ENCODE peak calls at places on chromosomes 16 and 17, in nine cellular contexts. I is esophagus muscularis mucosa; P is GM04504; J is hypothalamus; R is nucleus accumbens; Y is activated naive CD4-positive, alpha-beta T cell treated with anti-CD3 and anti-CD28 coated beads, Interleukin-2, amount 50 U/mL, for 16 hours; F is AG04449; V is astrocyte of the spinal cord; L is spleen. W is an unnamed sample.

GRCh38 chr16:47278571-47278970 is 134.8 kb upstream of the NETO2 start:
- DNase-seq in I (no peak), P (no peak), J (no peak), R (no peak), Y (no peak), F (no peak), V (no peak), L (no peak), W (no peak)

GRCh38 chr17:76497979-76498885 is 3.0 kb downstream of the RHBDF2 start:
- DNase-seq in I (no peak), P (peak; percentile 60), J (no peak), R (no peak), Y (no peak), F (no peak), V (peak; percentile 82), L (peak; percentile 89), W (no peak)

GRCh38 chr16:14307623-14308356 is 236.7 kb downstream of the MRTFB start:
- DNase-seq in I (no peak), P (no peak), J (no peak), R (peak; percentile 34), Y (no peak), F (no peak), V (no peak), L (peak; percentile 63), W (no peak)

GRCh38 chr16:56777533-56777932 is 47.6 kb downstream of the NUP93 start:
- DNase-seq in I (no peak), P (no peak), J (no peak), R (no peak), Y (no peak), F (no peak), V (no peak), L (no peak), W (no peak)

GRCh38 chr16:12661656-12662172 is 142.0 kb downstream of the CPPED1 start:
- DNase-seq in I (no peak), P (no peak), J (no peak), R (no peak), Y (no peak), F (no peak), V (peak; percentile 43), L (no peak), W (no peak)

GRCh38 chr16:87780385-87780989 is 14.7 kb upstream of the KLHDC4 start:
- DNase-seq in I (no peak), P (no peak), J (no peak), R (no peak), Y (no peak), F (no peak), V (no peak), L (no peak), W (peak; percentile 87)

GRCh38 chr17:41772218-41772585 is 14.3 kb downstream of the JUP start:
- DNase-seq in I (no peak), P (no peak), J (no peak), R (no peak), Y (no peak), F (no peak), V (no peak), L (no peak), W (no peak)

GRCh38 chr16:4847774-4848587 is 700 bp downstream of the UBN1 start:
- DNase-seq in I (peak; percentile 92), P (peak; percentile 24), J (no peak), R (no peak), Y (peak; percentile 40), F (no peak), V (peak; percentile 57), L (peak; percentile 91), W (no peak)

GRCh38 chr17:13812350-13812749 is 210.6 kb upstream of the HS3ST3A1 start:
- DNase-seq in I (no peak), P (no peak), J (no peak), R (no peak), Y (no peak), F (no peak), V (no peak), L (no peak), W (no peak)

GRCh38 chr17:81884520-81884919 is 6.9 kb downstream of the ALYREF start:
- DNase-seq in I (no peak), P (no peak), J (no peak), R (no peak), Y (no peak), F (no peak), V (no peak), L (no peak), W (no peak)

GRCh38 chr16:49883111-49883829 is 27.4 kb upstream of the ZNF423 start:
- DNase-seq in I (no peak), P (no peak), J (no peak), R (no peak), Y (no peak), F (no peak), V (no peak), L (no peak), W (no peak)

GRCh38 chr17:13544292-13544691 is 57.4 kb downstream of the HS3ST3A1 start:
- DNase-seq in I (peak; percentile 94), P (peak; percentile 96), J (no peak), R (no peak), Y (no peak), F (peak; percentile 86), V (peak; percentile 99), L (no peak), W (no peak)

GRCh38 chr17:38459556-38459955 is 31.3 kb downstream of the ARHGAP23 start:
- DNase-seq in I (no peak), P (no peak), J (no peak), R (no peak), Y (no peak), F (no peak), V (no peak), L (no peak), W (no peak)

GRCh38 chr17:62859146-62859545 is 51.0 kb upstream of the MARCHF10 start:
- DNase-seq in I (no peak), P (no peak), J (no peak), R (no peak), Y (no peak), F (no peak), V (peak; percentile 59), L (no peak), W (no peak)

GRCh38 chr17:83064732-83065659 is 14.4 kb upstream of the METRNL start:
- DNase-seq in I (no peak), P (no peak), J (no peak), R (no peak), Y (peak; percentile 9), F (no peak), V (no peak), L (peak; percentile 68), W (no peak)

GRCh38 chr17:48541036-48541573 is 3.8 kb downstream of the HOXB2 start:
- DNase-seq in I (no peak), P (no peak), J (no peak), R (no peak), Y (no peak), F (no peak), V (peak; percentile 46), L (no peak), W (no peak)

GRCh38 chr17:79788989-79789942 is 7.6 kb downstream of the CBX8 start:
- DNase-seq in I (no peak), P (no peak), J (no peak), R (no peak), Y (no peak), F (no peak), V (no peak), L (peak; percentile 78), W (no peak)

GRCh38 chr17:43467981-43468541 is 15.7 kb upstream of the DHX8 start:
- DNase-seq in I (no peak), P (peak; percentile 74), J (no peak), R (no peak), Y (no peak), F (peak; percentile 92), V (peak; percentile 76), L (no peak), W (no peak)

GRCh38 chr17:41687828-41688640 is 651 bp upstream of the EIF1 start:
- DNase-seq in I (no peak), P (no peak), J (no peak), R (no peak), Y (peak; percentile 65), F (no peak), V (peak; percentile 57), L (peak; percentile 87), W (no peak)

GRCh38 chr16:12869681-12870427 is 31.5 kb upstream of the SHISA9 start:
- DNase-seq in I (no peak), P (no peak), J (no peak), R (no peak), Y (no peak), F (no peak), V (no peak), L (no peak), W (no peak)

GRCh38 chr16:78962457-78962929 is 638.0 kb downstream of the MAF start:
- DNase-seq in I (no peak), P (no peak), J (no peak), R (no peak), Y (no peak), F (no peak), V (no peak), L (no peak), W (peak; percentile 60)

GRCh38 chr16:3266873-3267537 is 10.6 kb upstream of the MEFV start:
- DNase-seq in I (no peak), P (peak; percentile 88), J (no peak), R (no peak), Y (no peak), F (peak; percentile 31), V (no peak), L (no peak), W (no peak)

GRCh38 chr17:33832295-33832694 is 422.8 kb upstream of the CCL2 start:
- DNase-seq in I (no peak), P (no peak), J (no peak), R (no peak), Y (no peak), F (no peak), V (no peak), L (no peak), W (no peak)

GRCh38 chr17:76650505-76650904 is 6.9 kb upstream of the ST6GALNAC1 start:
- DNase-seq in I (no peak), P (no peak), J (no peak), R (no peak), Y (no peak), F (no peak), V (no peak), L (no peak), W (no peak)

GRCh38 chr17:53626286-53626685 is 196.4 kb upstream of the KIF2B start:
- DNase-seq in I (no peak), P (peak; percentile 21), J (no peak), R (no peak), Y (no peak), F (peak; percentile 19), V (peak; percentile 78), L (no peak), W (no peak)

GRCh38 chr16:87487361-87487924 is 5.4 kb downstream of the ZCCHC14 start:
- DNase-seq in I (no peak), P (no peak), J (no peak), R (no peak), Y (no peak), F (no peak), V (no peak), L (no peak), W (no peak)

GRCh38 chr16:23967018-23967417 is 131.2 kb downstream of the PRKCB start:
- DNase-seq in I (no peak), P (no peak), J (no peak), R (no peak), Y (no peak), F (no peak), V (no peak), L (no peak), W (no peak)

GRCh38 chr17:7744416-7744815 is 26.9 kb downstream of the DNAH2 start:
- DNase-seq in I (no peak), P (no peak), J (no peak), R (no peak), Y (no peak), F (no peak), V (no peak), L (no peak), W (no peak)

GRCh38 chr16:30458561-30459394 is 13.1 kb upstream of the SEPHS2 start:
- DNase-seq in I (peak; percentile 92), P (no peak), J (no peak), R (no peak), Y (peak; percentile 87), F (no peak), V (no peak), L (peak; percentile 94), W (peak; percentile 97)

W was measured in GM12878.